ENCODE peak calls at places on chromosomes 7 and 10, in eight cellular contexts. One of them, this sample, is unnamed.
A peak's percentile ranks its signal among the peaks of the same experiment; 100 is the strongest.

GRCh38 chr7:45082031-45082830 is 6.5 kb downstream of the NACAD start:
- DNase-seq in endothelial cell: no peak
- DNase-seq in pancreas: peak; percentile 58
- DNase-seq in GM12864: no peak
- DNase-seq in brain microvascular endothelial cell: no peak
- DNase-seq in RWPE1: no peak
- DNase-seq in mesothelial cell of epicardium: no peak
- DNase-seq in B cell: no peak
- DNase-seq in this sample: no peak

GRCh38 chr7:106568680-106569499 is 92.1 kb downstream of the CCDC71L start:
- DNase-seq in endothelial cell: no peak
- DNase-seq in GM12864: no peak
- DNase-seq in mesothelial cell of epicardium: no peak
- DNase-seq in B cell: no peak
- DNase-seq in RWPE1: peak; percentile 77
- DNase-seq in pancreas: no peak
- DNase-seq in brain microvascular endothelial cell: no peak
- DNase-seq in this sample: no peak

GRCh38 chr10:101772895-101773761 is 2.8 kb downstream of the FGF8 start:
- DNase-seq in B cell: no peak
- DNase-seq in GM12864: no peak
- DNase-seq in brain microvascular endothelial cell: no peak
- DNase-seq in mesothelial cell of epicardium: no peak
- DNase-seq in RWPE1: no peak
- DNase-seq in endothelial cell: no peak
- DNase-seq in pancreas: no peak
- DNase-seq in this sample: no peak

GRCh38 chr7:108263364-108263951 is 133.3 kb upstream of the LAMB4 start:
- DNase-seq in endothelial cell: no peak
- DNase-seq in pancreas: no peak
- DNase-seq in B cell: no peak
- DNase-seq in GM12864: no peak
- DNase-seq in mesothelial cell of epicardium: no peak
- DNase-seq in RWPE1: no peak
- DNase-seq in brain microvascular endothelial cell: no peak
- DNase-seq in this sample: no peak

GRCh38 chr10:7354330-7355047 is 56.3 kb downstream of the SFMBT2 start:
- DNase-seq in B cell: no peak
- DNase-seq in GM12864: no peak
- DNase-seq in RWPE1: peak; percentile 89
- DNase-seq in brain microvascular endothelial cell: peak; percentile 37
- DNase-seq in endothelial cell: no peak
- DNase-seq in mesothelial cell of epicardium: no peak
- DNase-seq in pancreas: no peak
- DNase-seq in this sample: no peak

GRCh38 chr7:116806046-116806944 is 56.1 kb upstream of the CAPZA2 start:
- DNase-seq in pancreas: no peak
- DNase-seq in endothelial cell: no peak
- DNase-seq in brain microvascular endothelial cell: no peak
- DNase-seq in GM12864: no peak
- DNase-seq in B cell: no peak
- DNase-seq in mesothelial cell of epicardium: no peak
- DNase-seq in RWPE1: no peak
- DNase-seq in this sample: no peak

GRCh38 chr7:140723002-140723401 is 26.5 kb downstream of the NDUFB2 start:
- DNase-seq in endothelial cell: no peak
- DNase-seq in GM12864: no peak
- DNase-seq in mesothelial cell of epicardium: no peak
- DNase-seq in B cell: no peak
- DNase-seq in RWPE1: no peak
- DNase-seq in brain microvascular endothelial cell: no peak
- DNase-seq in pancreas: no peak
- DNase-seq in this sample: no peak

GRCh38 chr7:76278540-76278939 is 23.9 kb upstream of the HSPB1 start:
- DNase-seq in pancreas: no peak
- DNase-seq in brain microvascular endothelial cell: no peak
- DNase-seq in GM12864: no peak
- DNase-seq in RWPE1: no peak
- DNase-seq in mesothelial cell of epicardium: no peak
- DNase-seq in B cell: no peak
- DNase-seq in endothelial cell: no peak
- DNase-seq in this sample: no peak

GRCh38 chr10:13414855-13415254 is 66.8 kb upstream of the SEPHS1 start:
- DNase-seq in mesothelial cell of epicardium: no peak
- DNase-seq in B cell: no peak
- DNase-seq in brain microvascular endothelial cell: peak; percentile 33
- DNase-seq in RWPE1: no peak
- DNase-seq in GM12864: no peak
- DNase-seq in pancreas: peak; percentile 63
- DNase-seq in endothelial cell: peak; percentile 23
- DNase-seq in this sample: no peak

GRCh38 chr7:77200542-77200941 is 923 bp upstream of the FGL2 start:
- DNase-seq in brain microvascular endothelial cell: no peak
- DNase-seq in B cell: peak; percentile 18
- DNase-seq in mesothelial cell of epicardium: no peak
- DNase-seq in GM12864: no peak
- DNase-seq in endothelial cell: no peak
- DNase-seq in pancreas: no peak
- DNase-seq in RWPE1: no peak
- DNase-seq in this sample: no peak

GRCh38 chr7:75986147-75986781 is 8.1 kb downstream of the TMEM120A start:
- DNase-seq in B cell: peak; percentile 38
- DNase-seq in endothelial cell: no peak
- DNase-seq in brain microvascular endothelial cell: no peak
- DNase-seq in mesothelial cell of epicardium: no peak
- DNase-seq in RWPE1: no peak
- DNase-seq in GM12864: no peak
- DNase-seq in pancreas: no peak
- DNase-seq in this sample: no peak

GRCh38 chr10:60565492-60565891 is 175.8 kb upstream of the ANK3 start:
- DNase-seq in RWPE1: no peak
- DNase-seq in brain microvascular endothelial cell: no peak
- DNase-seq in pancreas: no peak
- DNase-seq in endothelial cell: no peak
- DNase-seq in GM12864: no peak
- DNase-seq in mesothelial cell of epicardium: no peak
- DNase-seq in B cell: no peak
- DNase-seq in this sample: no peak

DNA sequence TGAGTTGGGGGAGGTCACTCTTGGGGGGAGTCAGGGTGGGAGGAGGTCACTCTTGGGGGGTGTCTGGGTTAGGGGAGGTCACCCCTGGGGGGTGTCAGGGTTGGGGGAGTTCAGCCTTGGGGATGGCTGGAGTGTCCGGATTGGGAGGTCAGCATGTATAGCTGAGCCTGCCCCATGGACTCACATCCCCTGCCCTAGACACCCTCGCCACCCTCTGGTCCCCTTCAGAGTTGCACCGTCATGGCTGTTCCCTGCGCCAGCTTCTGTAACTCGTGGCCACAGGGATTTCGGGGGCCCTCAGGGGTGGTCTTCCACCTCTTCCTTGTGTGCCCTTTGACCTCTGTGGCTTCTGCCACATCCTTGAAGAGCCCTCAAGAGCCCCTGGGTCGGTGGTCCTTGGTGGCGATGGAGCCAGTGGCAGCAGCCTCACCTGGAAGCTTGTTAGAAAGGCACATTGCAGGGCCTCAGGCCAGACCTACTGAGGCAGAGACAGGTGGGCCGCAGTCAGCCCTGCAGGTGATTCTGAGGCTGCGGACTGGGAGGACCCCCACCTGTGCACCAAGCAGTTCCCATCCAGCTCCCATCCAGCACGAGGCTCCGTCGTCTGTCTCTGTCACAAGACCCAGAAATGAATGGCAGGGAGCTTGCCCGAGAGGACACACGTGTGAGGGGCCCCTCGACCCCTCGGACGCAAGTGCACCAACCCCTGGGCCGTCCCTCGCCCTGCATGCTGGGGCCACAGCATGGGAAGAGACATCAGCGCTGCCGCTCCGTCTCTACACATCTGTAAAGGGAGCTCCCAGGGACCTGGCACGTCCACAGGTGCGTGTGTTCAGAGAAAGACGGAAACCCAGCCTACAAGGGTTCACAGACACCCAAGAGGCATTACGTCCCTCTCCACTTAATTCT is 44.7 kb upstream of the SUN1 start:
- DNase-seq in brain microvascular endothelial cell: no peak
- DNase-seq in GM12864: no peak
- DNase-seq in endothelial cell: no peak
- DNase-seq in pancreas: no peak
- DNase-seq in mesothelial cell of epicardium: no peak
- DNase-seq in RWPE1: no peak
- DNase-seq in B cell: peak; percentile 30
- DNase-seq in this sample: no peak
- TF ChIP-seq CTCF in brain microvascular endothelial cell: peak; percentile 22
- TF ChIP-seq CTCF in GM12864: no peak
- TF ChIP-seq CTCF in endothelial cell: no peak
- TF ChIP-seq CTCF in pancreas: no peak
- TF ChIP-seq CTCF in mesothelial cell of epicardium: no peak
- TF ChIP-seq CTCF in RWPE1: no peak
- TF ChIP-seq CTCF in B cell: no peak
- TF ChIP-seq CTCF in this sample: no peak

DNA sequence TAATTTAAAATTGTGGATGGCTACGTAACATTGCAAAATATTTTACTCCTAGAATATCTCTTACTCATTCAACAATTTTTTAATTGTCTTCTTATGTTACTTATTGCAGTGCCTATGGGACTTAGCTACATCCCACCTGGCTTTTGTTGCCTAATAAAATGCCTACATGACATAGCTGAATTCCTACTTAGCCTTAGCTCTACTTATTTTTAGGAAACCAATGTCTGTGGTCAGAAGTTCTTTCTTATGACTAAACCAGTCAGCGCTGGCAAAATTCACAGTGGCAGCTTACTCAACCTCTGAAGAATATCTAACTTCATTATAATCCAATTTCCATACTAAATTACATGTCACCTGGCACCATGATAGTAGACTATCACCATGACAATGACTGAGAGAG is 1612.4 kb upstream of the LRRTM3 start:
- DNase-seq in mesothelial cell of epicardium: no peak
- DNase-seq in GM12864: no peak
- DNase-seq in B cell: no peak
- DNase-seq in RWPE1: no peak
- DNase-seq in endothelial cell: no peak
- DNase-seq in brain microvascular endothelial cell: peak; percentile 25
- DNase-seq in pancreas: no peak
- DNase-seq in this sample: no peak
- TF ChIP-seq CTCF in mesothelial cell of epicardium: no peak
- TF ChIP-seq CTCF in GM12864: no peak
- TF ChIP-seq CTCF in B cell: no peak
- TF ChIP-seq CTCF in RWPE1: no peak
- TF ChIP-seq CTCF in endothelial cell: no peak
- TF ChIP-seq CTCF in brain microvascular endothelial cell: no peak
- TF ChIP-seq CTCF in pancreas: no peak
- TF ChIP-seq CTCF in this sample: no peak

GRCh38 chr10:63343476-63343875 is 122.3 kb downstream of the JMJD1C start:
- DNase-seq in pancreas: no peak
- DNase-seq in brain microvascular endothelial cell: no peak
- DNase-seq in B cell: no peak
- DNase-seq in GM12864: no peak
- DNase-seq in endothelial cell: no peak
- DNase-seq in mesothelial cell of epicardium: no peak
- DNase-seq in RWPE1: no peak
- DNase-seq in this sample: no peak

DNA sequence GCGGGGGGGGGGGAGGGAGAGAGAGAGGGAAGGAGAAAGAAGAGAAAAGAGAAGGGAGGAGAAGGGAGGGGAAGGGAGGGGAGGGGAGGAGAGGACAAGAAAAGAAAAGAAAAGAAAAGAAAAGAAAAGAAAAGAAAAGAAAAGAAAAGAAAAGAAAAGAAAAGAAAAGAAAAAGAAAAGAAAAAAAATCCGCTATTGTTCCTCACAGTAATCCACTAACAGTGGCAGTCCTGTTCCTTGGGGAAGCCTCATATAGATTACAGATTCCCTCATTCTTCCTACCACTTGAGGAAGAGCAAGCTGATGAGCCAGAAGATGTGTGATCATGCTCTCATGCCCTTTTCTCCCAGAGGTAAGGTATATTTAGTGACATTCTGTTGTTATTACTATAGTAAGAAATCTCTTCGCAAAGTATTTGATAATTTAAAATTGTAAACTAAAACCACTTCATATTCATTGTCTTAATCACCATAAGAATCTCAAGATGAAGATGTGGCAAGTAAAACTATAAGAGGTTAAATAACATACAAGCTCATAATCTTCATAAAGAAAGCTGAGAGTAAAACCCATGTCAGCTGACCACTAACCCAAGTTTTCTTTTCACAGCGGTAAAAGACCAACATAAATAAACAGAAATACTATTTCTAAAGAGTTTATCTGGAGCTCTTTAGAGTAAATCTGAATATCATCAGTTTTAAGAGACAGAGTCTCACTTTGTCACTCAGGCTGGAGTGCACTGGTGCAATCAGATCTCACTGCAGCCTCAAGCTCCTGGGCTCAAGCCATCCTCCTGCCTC is 128.1 kb downstream of the JMJD1C start:
- DNase-seq in B cell: no peak
- DNase-seq in brain microvascular endothelial cell: no peak
- DNase-seq in GM12864: no peak
- DNase-seq in endothelial cell: no peak
- DNase-seq in pancreas: no peak
- DNase-seq in mesothelial cell of epicardium: no peak
- DNase-seq in RWPE1: no peak
- DNase-seq in this sample: no peak
- TF ChIP-seq CTCF in B cell: no peak
- TF ChIP-seq CTCF in brain microvascular endothelial cell: no peak
- TF ChIP-seq CTCF in GM12864: no peak
- TF ChIP-seq CTCF in endothelial cell: no peak
- TF ChIP-seq CTCF in pancreas: no peak
- TF ChIP-seq CTCF in mesothelial cell of epicardium: no peak
- TF ChIP-seq CTCF in RWPE1: no peak
- TF ChIP-seq CTCF in this sample: no peak

GRCh38 chr10:30495687-30496086 is 61.7 kb downstream of the MAP3K8 start:
- DNase-seq in RWPE1: no peak
- DNase-seq in GM12864: no peak
- DNase-seq in mesothelial cell of epicardium: no peak
- DNase-seq in B cell: no peak
- DNase-seq in brain microvascular endothelial cell: no peak
- DNase-seq in endothelial cell: no peak
- DNase-seq in pancreas: no peak
- DNase-seq in this sample: no peak

GRCh38 chr10:30494558-30494957 is 60.6 kb downstream of the MAP3K8 start:
- DNase-seq in brain microvascular endothelial cell: no peak
- DNase-seq in RWPE1: no peak
- DNase-seq in B cell: no peak
- DNase-seq in mesothelial cell of epicardium: no peak
- DNase-seq in GM12864: no peak
- DNase-seq in endothelial cell: no peak
- DNase-seq in pancreas: no peak
- DNase-seq in this sample: no peak

GRCh38 chr10:30491204-30491603 is 57.2 kb downstream of the MAP3K8 start:
- DNase-seq in pancreas: no peak
- DNase-seq in mesothelial cell of epicardium: no peak
- DNase-seq in brain microvascular endothelial cell: no peak
- DNase-seq in RWPE1: peak; percentile 25
- DNase-seq in endothelial cell: no peak
- DNase-seq in GM12864: no peak
- DNase-seq in B cell: no peak
- DNase-seq in this sample: no peak

GRCh38 chr10:30491832-30492530 is 58.0 kb downstream of the MAP3K8 start:
- DNase-seq in GM12864: no peak
- DNase-seq in pancreas: no peak
- DNase-seq in B cell: no peak
- DNase-seq in RWPE1: no peak
- DNase-seq in endothelial cell: no peak
- DNase-seq in mesothelial cell of epicardium: no peak
- DNase-seq in brain microvascular endothelial cell: no peak
- DNase-seq in this sample: no peak

GRCh38 chr10:30493609-30494530 is 59.9 kb downstream of the MAP3K8 start:
- DNase-seq in endothelial cell: no peak
- DNase-seq in brain microvascular endothelial cell: peak; percentile 68
- DNase-seq in B cell: no peak
- DNase-seq in pancreas: no peak
- DNase-seq in RWPE1: no peak
- DNase-seq in mesothelial cell of epicardium: no peak
- DNase-seq in GM12864: no peak
- DNase-seq in this sample: peak; percentile 38
- TF ChIP-seq CTCF in endothelial cell: no peak
- TF ChIP-seq CTCF in brain microvascular endothelial cell: no peak
- TF ChIP-seq CTCF in B cell: peak; percentile 42
- TF ChIP-seq CTCF in pancreas: no peak
- TF ChIP-seq CTCF in RWPE1: no peak
- TF ChIP-seq CTCF in mesothelial cell of epicardium: no peak
- TF ChIP-seq CTCF in GM12864: peak; percentile 56
- TF ChIP-seq CTCF in this sample: peak; percentile 35

This sample was measured in GM13977.